ENCODE peak calls at places on chromosomes 11 and 22, in five cellular contexts. T, K, E, I and O are unnamed samples.

GRCh38 chr11:74703211-74703610 is 28.0 kb downstream of the CHRDL2 start:
- DNase-seq in T (no peak), K (no peak), E (no peak), I (no peak), O (no peak)

GRCh38 chr11:117901601-117902000 is 25.1 kb upstream of the FXYD6 start:
- DNase-seq in T (no peak), K (no peak), E (no peak), I (no peak), O (no peak)

GRCh38 chr11:113806403-113806802 is 26.8 kb downstream of the CLDN25 start:
- DNase-seq in T (peak), K (peak), E (no peak), I (no peak), O (no peak)

GRCh38 chr11:92380882-92381281 is 156.3 kb downstream of the FAT3 start:
- DNase-seq in T (peak), K (no peak), E (no peak), I (peak), O (no peak)

GRCh38 chr11:6911946-6912345 is 8.9 kb upstream of the OR2D3 start:
- DNase-seq in T (no peak), K (no peak), E (no peak), I (peak), O (no peak)

GRCh38 chr11:70073881-70074371 is 4.2 kb upstream of the ANO1 start:
- DNase-seq in T (peak), K (no peak), E (peak), I (no peak), O (no peak)

GRCh38 chr11:88475991-88476418 is 138.5 kb upstream of the CTSC start:
- DNase-seq in T (no peak), K (no peak), E (no peak), I (peak), O (no peak)

GRCh38 chr11:501001-501682 is 5.9 kb downstream of the RNH1 start:
- DNase-seq in T (no peak), K (no peak), E (no peak), I (no peak), O (no peak)

GRCh38 chr11:125903753-125904659 is at the start of gene DDX25:
- DNase-seq in T (no peak), K (peak), E (no peak), I (no peak), O (no peak)

GRCh38 chr11:8209208-8209807 is 40.5 kb upstream of the RIC3 start:
- DNase-seq in T (no peak), K (no peak), E (no peak), I (no peak), O (no peak)

GRCh38 chr11:67463680-67464410 is 5.2 kb downstream of the TMEM134 start:
- DNase-seq in T (no peak), K (no peak), E (peak), I (no peak), O (no peak)

GRCh38 chr11:959027-959426 is 33.4 kb downstream of the AP2A2 start:
- DNase-seq in T (no peak), K (no peak), E (no peak), I (no peak), O (no peak)

GRCh38 chr11:77198440-77198849 is 70.4 kb downstream of the MYO7A start:
- DNase-seq in T (no peak), K (peak), E (no peak), I (no peak), O (no peak)

GRCh38 chr11:68273056-68273738 is 1.4 kb upstream of the C11orf24 start:
- DNase-seq in T (no peak), K (no peak), E (no peak), I (no peak), O (no peak)

GRCh38 chr11:73236205-73236765 is 18.2 kb downstream of the P2RY2 start:
- DNase-seq in T (no peak), K (no peak), E (no peak), I (no peak), O (no peak)

GRCh38 chr11:36608491-36609199 is 10.6 kb upstream of the RAG2 start:
- DNase-seq in T (no peak), K (no peak), E (no peak), I (no peak), O (no peak)

GRCh38 chr11:32081901-32082300 is 9.0 kb upstream of the RCN1 start:
- DNase-seq in T (no peak), K (no peak), E (no peak), I (no peak), O (no peak)

GRCh38 chr11:15073361-15074205 is at the start of gene CALCB:
- DNase-seq in T (no peak), K (peak), E (no peak), I (peak), O (no peak)

GRCh38 chr11:123291201-123291869 is 96.3 kb upstream of the CLMP start:
- DNase-seq in T (no peak), K (no peak), E (no peak), I (no peak), O (no peak)

GRCh38 chr11:92397356-92397755 is 172.7 kb downstream of the FAT3 start:
- DNase-seq in T (no peak), K (no peak), E (no peak), I (no peak), O (no peak)

GRCh38 chr11:93100211-93100610 is 97.6 kb downstream of the SLC36A4 start:
- DNase-seq in T (no peak), K (no peak), E (no peak), I (no peak), O (no peak)

GRCh38 chr11:55707029-55707428 is 45.0 kb downstream of the OR4C6 start:
- DNase-seq in T (no peak), K (no peak), E (no peak), I (peak), O (no peak)

GRCh38 chr11:60900673-60901404 is 5.5 kb downstream of the PRPF19 start:
- DNase-seq in T (peak), K (no peak), E (no peak), I (no peak), O (no peak)

GRCh38 chr11:79940165-79940564 is 499.3 kb upstream of the TENM4 start:
- DNase-seq in T (no peak), K (no peak), E (no peak), I (no peak), O (no peak)

GRCh38 chr11:18736590-18737148 is 10.7 kb upstream of the IGSF22 start:
- DNase-seq in T (no peak), K (no peak), E (no peak), I (no peak), O (no peak)

GRCh38 chr22:50635591-50635990 is 7.6 kb upstream of the ARSA start:
- DNase-seq in T (no peak), K (no peak), E (no peak), I (no peak), O (no peak)

GRCh38 chr11:19552100-19552499 is 160.5 kb upstream of the NAV2 start:
- DNase-seq in T (no peak), K (no peak), E (no peak), I (no peak), O (no peak)

GRCh38 chr11:64036081-64037026 is 623 bp downstream of the FLRT1 start:
- DNase-seq in T (no peak), K (peak), E (peak), I (peak), O (no peak)

GRCh38 chr11:100574894-100575769 is 112.0 kb upstream of the ARHGAP42 start:
- DNase-seq in T (no peak), K (peak), E (no peak), I (peak), O (no peak)

GRCh38 chr11:83438438-83438837 is 152.3 kb upstream of the CCDC90B start:
- DNase-seq in T (no peak), K (no peak), E (no peak), I (no peak), O (no peak)

GRCh38 chr11:83437939-83438338 is 151.8 kb upstream of the CCDC90B start:
- DNase-seq in T (no peak), K (no peak), E (no peak), I (no peak), O (no peak)

GRCh38 chr11:83441596-83441995 is 155.4 kb upstream of the CCDC90B start:
- DNase-seq in T (no peak), K (no peak), E (no peak), I (no peak), O (no peak)

GRCh38 chr11:83436855-83437254 is 150.7 kb upstream of the CCDC90B start:
- DNase-seq in T (no peak), K (no peak), E (no peak), I (no peak), O (no peak)

DNA sequence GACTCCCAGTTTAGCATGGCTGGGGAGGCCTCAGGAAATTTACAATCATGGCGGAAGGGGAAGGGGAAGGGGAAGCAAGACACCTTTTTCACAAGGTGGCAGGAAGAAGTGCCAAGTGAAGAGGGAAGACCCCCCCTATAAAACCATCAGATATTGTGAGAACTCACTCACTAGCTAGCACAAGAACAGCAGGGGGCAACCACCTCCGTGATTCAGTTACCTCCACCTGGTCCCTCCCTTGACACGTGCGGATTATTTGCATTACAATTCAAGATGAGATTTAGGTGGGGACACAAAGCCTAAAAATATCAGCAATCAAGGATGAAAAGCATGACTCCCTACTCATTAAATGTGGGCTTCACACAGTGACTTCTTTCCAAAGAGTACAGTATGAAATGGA is 155.0 kb upstream of the CCDC90B start:
- DNase-seq in T (no peak), K (no peak), E (no peak), I (no peak), O (no peak)
- TF ChIP-seq CTCF in T (no peak), K (no peak), E (no peak), I (no peak), O (no peak)

GRCh38 chr11:44454686-44455085 is 110.8 kb upstream of the CD82 start:
- DNase-seq in T (no peak), K (no peak), E (no peak), I (no peak), O (no peak)

GRCh38 chr11:44453871-44454270 is 111.6 kb upstream of the CD82 start:
- DNase-seq in T (no peak), K (no peak), E (no peak), I (no peak), O (no peak)

GRCh38 chr11:44457862-44458261 is 107.6 kb upstream of the CD82 start:
- DNase-seq in T (no peak), K (no peak), E (no peak), I (no peak), O (no peak)

GRCh38 chr11:44453213-44453612 is 112.2 kb upstream of the CD82 start:
- DNase-seq in T (no peak), K (peak), E (no peak), I (no peak), O (no peak)

DNA sequence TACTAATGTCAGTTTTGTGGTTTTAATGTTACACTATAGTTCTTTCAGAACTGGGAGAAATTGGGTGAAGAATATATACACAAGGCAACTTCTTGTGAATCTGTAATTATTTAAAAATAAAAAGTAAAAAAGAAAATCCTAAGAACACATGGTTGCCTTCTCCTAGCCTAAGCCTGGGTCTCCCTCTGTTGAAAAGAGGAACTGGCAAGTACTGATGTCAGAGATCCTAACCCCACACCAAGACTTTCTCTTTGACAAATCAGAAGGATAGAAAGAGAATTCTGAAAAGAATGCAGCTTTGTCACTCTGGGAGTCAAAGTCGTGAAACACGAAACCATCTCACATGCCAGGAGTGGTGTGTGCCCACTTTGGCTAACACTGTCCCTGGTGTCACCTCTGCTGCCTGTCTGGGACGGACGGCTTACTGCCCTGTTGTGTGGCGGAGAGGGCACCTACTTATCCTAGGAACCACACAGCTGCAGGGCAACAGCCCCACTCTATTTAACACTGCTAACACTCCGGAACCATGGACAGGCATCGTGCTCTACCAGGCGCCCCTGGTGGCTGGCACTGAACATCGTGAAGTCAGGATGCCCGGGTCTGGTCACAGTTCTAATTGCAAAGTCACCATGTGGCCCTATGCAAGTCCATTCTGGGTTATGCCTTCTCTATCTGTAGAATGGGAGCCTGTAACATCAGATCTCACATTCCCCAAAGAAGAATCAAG is 108.8 kb upstream of the CD82 start:
- DNase-seq in T (no peak), K (no peak), E (no peak), I (no peak), O (no peak)
- TF ChIP-seq CTCF in T (peak), K (peak), E (no peak), I (peak), O (no peak)

GRCh38 chr22:48572951-48573350 is 1254.7 kb downstream of the BRD1 start:
- DNase-seq in T (no peak), K (no peak), E (no peak), I (no peak), O (no peak)

GRCh38 chr22:48573766-48574165 is 1253.9 kb downstream of the BRD1 start:
- DNase-seq in T (no peak), K (no peak), E (no peak), I (no peak), O (no peak)

GRCh38 chr22:48576333-48577013 is 1251.2 kb downstream of the BRD1 start:
- DNase-seq in T (no peak), K (peak), E (no peak), I (no peak), O (no peak)

GRCh38 chr22:48575567-48576332 is 1251.9 kb downstream of the BRD1 start:
- DNase-seq in T (no peak), K (no peak), E (no peak), I (no peak), O (no peak)

GRCh38 chr22:48574776-48575566 is 1252.7 kb downstream of the BRD1 start:
- DNase-seq in T (no peak), K (peak), E (no peak), I (no peak), O (no peak)
- TF ChIP-seq CTCF in T (peak), K (no peak), E (peak), I (no peak), O (no peak)

GRCh38 chr22:17161991-17162390 is 2.9 kb upstream of the HDHD5 start:
- DNase-seq in T (no peak), K (no peak), E (no peak), I (no peak), O (no peak)

GRCh38 chr22:17159504-17159951 is 451 bp upstream of the HDHD5 start:
- DNase-seq in T (peak), K (no peak), E (peak), I (peak), O (no peak)

GRCh38 chr22:17162731-17163130 is 3.7 kb upstream of the HDHD5 start:
- DNase-seq in T (no peak), K (no peak), E (no peak), I (no peak), O (no peak)

GRCh38 chr22:17167486-17167885 is 8.4 kb upstream of the HDHD5 start:
- DNase-seq in T (no peak), K (no peak), E (peak), I (no peak), O (no peak)

GRCh38 chr22:17164392-17165024 is 5.4 kb upstream of the HDHD5 start:
- DNase-seq in T (no peak), K (no peak), E (no peak), I (no peak), O (no peak)
- TF ChIP-seq CTCF in T (peak), K (peak), E (no peak), I (peak), O (no peak)